ENCODE peak calls at places on chromosomes 6 and 20, in eight cellular contexts. A is upper lobe of right lung; R is HFFc6; I is heart right ventricle; U is uterus; G is CD4-positive, alpha-beta T cell; S is body of pancreas; W is astrocyte of the spinal cord. K is an unnamed sample.

GRCh38 chr20:7410150-7410549 is 530.1 kb downstream of the HAO1 start:
- DNase-seq in A (no peak), R (no peak), I (no peak), U (no peak), G (no peak), S (no peak), W (peak), K (no peak)

GRCh38 chr6:161164182-161164625 is 109.7 kb downstream of the AGPAT4 start:
- DNase-seq in A (no peak), R (no peak), I (no peak), U (no peak), G (no peak), S (no peak), W (no peak), K (no peak)

GRCh38 chr6:54085526-54085925 is 25.7 kb upstream of the MLIP start:
- DNase-seq in A (no peak), R (peak), I (peak), U (no peak), G (no peak), S (no peak), W (peak), K (no peak)

GRCh38 chr20:51583499-51583898 is 41.0 kb upstream of the NFATC2 start:
- DNase-seq in A (no peak), R (no peak), I (no peak), U (no peak), G (no peak), S (no peak), W (no peak), K (no peak)

GRCh38 chr6:26172496-26172958 is 85.3 kb downstream of the HFE start:
- DNase-seq in A (no peak), R (no peak), I (no peak), U (no peak), G (peak), S (no peak), W (peak), K (no peak)

GRCh38 chr6:33356295-33356694 is 35.3 kb upstream of the KIFC1 start:
- DNase-seq in A (no peak), R (no peak), I (no peak), U (no peak), G (no peak), S (no peak), W (no peak), K (no peak)

GRCh38 chr6:104540743-104541142 is 319.0 kb downstream of the HACE1 start:
- DNase-seq in A (no peak), R (peak), I (no peak), U (no peak), G (no peak), S (no peak), W (peak), K (no peak)

GRCh38 chr20:30610751-30611150 is 646.7 kb upstream of the DEFB115 start:
- DNase-seq in A (no peak), R (no peak), I (no peak), U (no peak), G (no peak), S (no peak), W (no peak), K (no peak)

GRCh38 chr20:61249626-61250025 is 2.4 kb upstream of the CDH4 start:
- DNase-seq in A (no peak), R (no peak), I (no peak), U (no peak), G (no peak), S (no peak), W (no peak), K (no peak)

GRCh38 chr6:137799950-137800568 is 67.0 kb upstream of the TNFAIP3 start:
- DNase-seq in A (no peak), R (peak), I (peak), U (no peak), G (peak), S (peak), W (peak), K (no peak)

GRCh38 chr6:22071655-22072054 is 225.2 kb downstream of the PRL start:
- DNase-seq in A (no peak), R (peak), I (peak), U (peak), G (no peak), S (no peak), W (peak), K (peak)

GRCh38 chr6:50823130-50823920 is 4.7 kb downstream of the TFAP2B start:
- DNase-seq in A (no peak), R (no peak), I (no peak), U (no peak), G (no peak), S (no peak), W (no peak), K (no peak)

GRCh38 chr20:3631534-3631933 is 31.7 kb downstream of the GFRA4 start:
- DNase-seq in A (no peak), R (no peak), I (no peak), U (no peak), G (no peak), S (no peak), W (no peak), K (no peak)

GRCh38 chr20:10686356-10687169 is 12.8 kb upstream of the JAG1 start:
- DNase-seq in A (no peak), R (no peak), I (no peak), U (no peak), G (no peak), S (no peak), W (no peak), K (no peak)

GRCh38 chr20:275791-276190 is 14.8 kb downstream of the C20orf96 start:
- DNase-seq in A (no peak), R (no peak), I (no peak), U (no peak), G (no peak), S (no peak), W (no peak), K (no peak)

GRCh38 chr20:35008411-35009342 is 53.0 kb downstream of the MYH7B start:
- DNase-seq in A (peak), R (no peak), I (no peak), U (peak), G (no peak), S (peak), W (no peak), K (peak)

GRCh38 chr6:155483858-155484257 is 28.2 kb upstream of the NOX3 start:
- DNase-seq in A (no peak), R (no peak), I (no peak), U (no peak), G (no peak), S (no peak), W (peak), K (no peak)

GRCh38 chr20:2341336-2341735 is 39.4 kb upstream of the TGM6 start:
- DNase-seq in A (no peak), R (no peak), I (no peak), U (no peak), G (no peak), S (no peak), W (no peak), K (no peak)
- TF ChIP-seq CTCF in A (no peak), R (no peak), I (no peak), U (no peak), G (no peak), S (no peak), W (no peak), K (no peak)

GRCh38 chr6:99605074-99605726 is 1.4 kb upstream of the PRDM13 start:
- DNase-seq in A (no peak), R (no peak), I (no peak), U (no peak), G (no peak), S (no peak), W (no peak), K (no peak)
- TF ChIP-seq CTCF in A (no peak), R (no peak), I (no peak), U (no peak), G (no peak), S (no peak), W (no peak), K (no peak)

GRCh38 chr20:32623667-32624157 is 38.6 kb upstream of the NOL4L start:
- DNase-seq in A (no peak), R (no peak), I (no peak), U (no peak), G (no peak), S (no peak), W (no peak), K (no peak)
- TF ChIP-seq CTCF in A (no peak), R (peak), I (no peak), U (no peak), G (no peak), S (no peak), W (no peak), K (no peak)

GRCh38 chr6:87344513-87344912 is at the start of gene C6orf163:
- DNase-seq in A (no peak), R (no peak), I (no peak), U (no peak), G (no peak), S (no peak), W (no peak), K (no peak)
- TF ChIP-seq CTCF in A (no peak), R (no peak), I (no peak), U (no peak), G (no peak), S (no peak), W (no peak), K (no peak)

DNA sequence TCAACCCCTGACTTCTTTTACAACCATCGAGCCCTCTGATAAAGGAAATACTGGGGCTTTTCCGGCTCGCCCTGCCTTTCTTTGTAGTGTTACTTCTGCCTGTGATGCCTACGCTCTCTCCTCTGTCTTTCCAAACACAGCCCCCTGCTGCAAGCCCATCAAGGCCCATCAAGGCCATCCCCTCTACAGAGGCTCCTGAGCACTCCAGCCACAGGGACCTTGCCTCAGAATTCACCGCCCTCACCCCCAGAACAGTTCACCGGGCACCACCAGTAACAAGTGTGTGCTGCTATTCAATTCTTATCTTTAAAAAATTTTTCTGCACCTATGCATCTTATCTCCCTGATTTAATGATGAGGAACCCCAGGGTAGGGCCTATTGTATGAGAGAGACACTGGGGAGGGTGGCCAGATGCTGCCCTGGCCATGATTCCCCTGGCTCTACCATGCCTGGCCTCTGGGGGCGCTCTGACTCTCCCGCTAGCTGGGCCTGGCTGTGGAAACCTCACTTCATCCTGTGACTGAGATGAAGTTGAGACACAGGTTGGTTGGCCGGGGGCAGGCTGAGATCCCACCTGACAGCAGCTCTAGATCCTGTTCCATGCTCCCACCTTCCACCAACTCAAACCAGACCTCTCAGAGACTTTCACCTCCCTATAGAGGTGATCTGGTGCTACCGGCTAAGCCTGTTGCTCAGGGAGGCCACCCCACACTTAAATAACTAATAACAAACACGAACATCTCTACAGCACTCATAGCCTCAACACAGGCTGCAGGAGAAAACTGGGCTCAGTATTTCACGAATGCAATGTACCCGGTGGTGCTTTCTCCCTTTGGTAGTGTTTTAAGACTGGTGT is 19.2 kb upstream of the GLP1R start:
- DNase-seq in A (no peak), R (no peak), I (no peak), U (no peak), G (peak), S (peak), W (no peak), K (no peak)
- TF ChIP-seq CTCF in A (peak), R (peak), I (peak), U (peak), G (peak), S (peak), W (peak), K (peak)